ENCODE peak calls at places on chromosomes 4 and X, in nine cellular contexts. B, K, P, J, W, O, D, Q and R are unnamed samples.

GRCh38 chr4:147515220-147515936 is 34.5 kb downstream of the EDNRA start:
- DNase-seq in B (no peak), K (no peak), J (no peak), O (no peak), P (no peak), W (no peak), D (no peak), Q (no peak), R (no peak)

GRCh38 chrX:1205681-1206611 is 6.5 kb downstream of the CRLF2 start:
- DNase-seq in J (no peak), D (peak; percentile 78), B (peak; percentile 41), Q (no peak), P (peak; percentile 28), K (peak; percentile 59), O (peak; percentile 79), W (peak; percentile 34), R (no peak)

GRCh38 chrX:47483310-47484268 is 567 bp upstream of the ZNF41 start:
- DNase-seq in K (peak; percentile 30), B (peak; percentile 34), D (no peak), J (peak; percentile 10), Q (peak; percentile 58), O (peak; percentile 53), P (no peak), W (peak; percentile 69), R (no peak)

GRCh38 chrX:56232221-56233082 is at the start of gene KLF8:
- DNase-seq in O (peak; percentile 86), P (peak; percentile 48), K (no peak), Q (peak; percentile 80), W (no peak), B (peak; percentile 71), J (no peak), D (no peak), R (no peak)

GRCh38 chrX:29397506-29397905 is 810.3 kb downstream of the IL1RAPL1 start:
- DNase-seq in O (no peak), J (no peak), Q (no peak), K (peak; percentile 58), B (no peak), W (no peak), P (no peak), D (no peak), R (no peak)

GRCh38 chr4:1376391-1376840 is 29.4 kb downstream of the UVSSA start:
- DNase-seq in D (no peak), P (no peak), Q (peak; percentile 56), K (no peak), O (peak; percentile 32), B (no peak), W (no peak), J (no peak), R (peak; percentile 91)

GRCh38 chr4:10421344-10422055 is 35.7 kb downstream of the ZNF518B start:
- DNase-seq in W (no peak), O (no peak), D (no peak), K (no peak), Q (no peak), P (no peak), J (no peak), B (no peak), R (no peak)

GRCh38 chr4:181548873-181549541 is 694.2 kb upstream of the TENM3 start:
- DNase-seq in P (no peak), K (peak; percentile 85), J (no peak), D (peak; percentile 7), O (no peak), Q (no peak), B (no peak), W (no peak), R (no peak)

GRCh38 chr4:183503497-183504063 is 1.3 kb upstream of the ING2 start:
- DNase-seq in P (no peak), W (no peak), B (no peak), K (no peak), D (no peak), J (no peak), O (no peak), Q (no peak), R (no peak)

GRCh38 chr4:4430492-4431195 is 43.7 kb downstream of the NSG1 start:
- DNase-seq in J (no peak), K (peak; percentile 92), W (peak; percentile 56), P (peak; percentile 67), Q (no peak), O (peak; percentile 89), D (peak; percentile 10), B (peak; percentile 29), R (no peak)

GRCh38 chrX:44891642-44892041 is 18.7 kb downstream of the KDM6A start:
- DNase-seq in W (no peak), K (no peak), D (no peak), B (no peak), P (no peak), O (no peak), Q (no peak), J (no peak), R (no peak)

GRCh38 chr4:16123356-16124084 is 39.7 kb upstream of the PROM1 start:
- DNase-seq in J (no peak), B (peak; percentile 49), D (no peak), W (no peak), P (no peak), Q (no peak), O (peak; percentile 46), K (no peak), R (no peak)

GRCh38 chr4:178577933-178578332 is 1135.7 kb upstream of the AGA start:
- DNase-seq in O (peak; percentile 58), Q (no peak), B (no peak), K (no peak), D (no peak), J (no peak), P (no peak), W (no peak), R (no peak)

GRCh38 chr4:64682946-64683345 is 273.7 kb upstream of the TECRL start:
- DNase-seq in D (no peak), K (no peak), J (no peak), O (no peak), W (no peak), B (no peak), P (no peak), Q (no peak), R (no peak)

GRCh38 chr4:153409412-153409811 is 56.7 kb upstream of the TMEM131L start:
- DNase-seq in W (no peak), D (no peak), Q (no peak), B (no peak), J (no peak), K (peak; percentile 89), O (no peak), P (no peak), R (no peak)

GRCh38 chrX:13752646-13753045 is 18.1 kb downstream of the OFD1 start:
- DNase-seq in W (no peak), O (no peak), B (no peak), D (no peak), Q (no peak), J (no peak), P (no peak), K (no peak), R (no peak)

GRCh38 chr4:105551968-105552746 is at the start of gene ARHGEF38:
- DNase-seq in Q (peak; percentile 67), K (peak; percentile 7), J (peak; percentile 29), O (peak; percentile 66), P (no peak), W (no peak), D (no peak), B (peak; percentile 90), R (no peak)

GRCh38 chr4:184451726-184452125 is 22.6 kb downstream of the IRF2 start:
- DNase-seq in D (no peak), W (no peak), P (no peak), J (no peak), Q (no peak), K (no peak), O (no peak), B (no peak), R (no peak)

GRCh38 chr4:6426571-6427438 is 45.6 kb downstream of the PPP2R2C start:
- DNase-seq in J (no peak), Q (no peak), K (no peak), O (no peak), D (no peak), W (no peak), P (no peak), B (no peak), R (peak; percentile 73)
- TF ChIP-seq CTCF in J (no peak), Q (no peak), K (no peak), O (no peak), D (no peak), W (no peak), P (no peak), B (no peak), R (no peak)

DNA sequence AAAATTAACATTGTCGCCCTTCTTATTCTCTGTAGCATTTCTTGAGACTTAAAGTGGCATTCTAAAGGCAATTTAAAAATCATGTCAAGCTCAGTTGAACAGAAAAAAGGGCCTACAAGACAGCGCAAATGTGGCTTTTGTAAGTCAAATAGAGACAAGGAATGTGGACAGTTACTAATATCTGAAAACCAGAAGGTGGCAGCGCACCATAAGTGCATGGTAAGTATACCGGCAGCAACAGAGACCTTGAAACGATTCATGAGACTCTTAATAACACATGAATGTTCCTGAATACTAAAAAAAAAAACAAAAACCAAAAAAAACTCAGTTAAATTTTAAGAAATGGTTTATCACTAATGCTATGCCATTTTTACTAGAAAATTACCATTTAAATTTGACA is 82.4 kb upstream of the HPRT1 start:
- DNase-seq in P (no peak), J (no peak), D (no peak), W (no peak), O (no peak), B (no peak), Q (no peak), K (peak; percentile 52), R (no peak)
- TF ChIP-seq CTCF in P (peak; percentile 36), J (no peak), D (peak; percentile 63), W (peak; percentile 56), O (peak; percentile 31), B (no peak), Q (no peak), K (peak; percentile 43), R (peak; percentile 77)

GRCh38 chrX:14946721-14947120 is 73.5 kb downstream of the MOSPD2 start:
- DNase-seq in Q (no peak), K (no peak), W (no peak), O (no peak), D (no peak), B (no peak), P (no peak), J (no peak), R (no peak)

GRCh38 chrX:14943963-14944362 is 70.7 kb downstream of the MOSPD2 start:
- DNase-seq in W (no peak), B (no peak), Q (no peak), D (no peak), J (no peak), K (no peak), O (no peak), P (no peak), R (no peak)

DNA sequence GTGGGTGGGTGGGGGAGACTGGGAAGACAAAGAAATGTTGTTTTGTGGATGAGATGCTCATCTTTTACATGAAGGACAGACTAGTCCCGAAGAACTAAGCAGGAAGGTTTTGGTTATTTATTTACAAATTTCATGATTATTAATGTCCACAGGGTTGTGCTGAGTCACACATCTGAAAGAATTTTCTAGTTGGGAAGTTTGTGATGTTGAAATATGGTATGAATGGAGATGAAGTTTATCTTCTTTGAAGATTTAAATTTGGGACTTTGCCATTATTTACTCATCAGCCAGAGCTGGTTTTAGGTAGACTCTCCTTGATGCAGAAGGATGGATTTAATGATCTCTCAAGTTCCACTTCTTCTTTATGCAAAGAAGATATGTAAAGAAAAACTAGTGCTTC is 75.5 kb downstream of the MOSPD2 start:
- DNase-seq in W (no peak), B (no peak), D (no peak), O (no peak), J (no peak), Q (no peak), P (no peak), K (no peak), R (no peak)
- TF ChIP-seq CTCF in W (no peak), B (no peak), D (no peak), O (no peak), J (no peak), Q (no peak), P (no peak), K (no peak), R (no peak)

GRCh38 chr4:156321203-156321602 is 367.5 kb upstream of the CTSO start:
- DNase-seq in O (no peak), D (no peak), B (no peak), Q (no peak), K (peak; percentile 94), P (no peak), W (no peak), J (no peak), R (no peak)
- TF ChIP-seq CTCF in O (no peak), D (no peak), B (no peak), Q (no peak), K (no peak), P (no peak), W (no peak), J (no peak), R (no peak)